ENCODE peak calls at places on chromosomes 3 and 15, in ten cellular contexts. H, F, Y, E, K, V, G, A, S and R are unnamed samples.

GRCh38 chr3:12893872-12894271 is 52.5 kb upstream of the RPL32 start:
- DNase-seq in F (no peak), E (no peak), Y (no peak), G (no peak), H (no peak), V (no peak), A (no peak), S (no peak), K (no peak), R (no peak)

GRCh38 chr3:177060492-177060891 is 136.8 kb downstream of the TBL1XR1 start:
- DNase-seq in V (no peak), G (no peak), E (no peak), F (no peak), S (no peak), K (no peak), A (no peak), Y (no peak), H (no peak), R (no peak)

GRCh38 chr3:141234283-141234682 is 2.7 kb downstream of the PXYLP1 start:
- DNase-seq in V (peak), G (no peak), H (no peak), S (no peak), E (peak), F (no peak), K (no peak), A (no peak), Y (no peak), R (no peak)

GRCh38 chr3:70620956-70621355 is 308.5 kb upstream of the MDFIC2 start:
- DNase-seq in E (no peak), K (no peak), H (no peak), F (no peak), V (no peak), A (no peak), S (no peak), Y (no peak), G (no peak), R (no peak)

GRCh38 chr3:122003112-122003511 is 18.9 kb downstream of the ILDR1 start:
- DNase-seq in S (no peak), A (no peak), Y (no peak), V (no peak), K (peak), H (no peak), F (no peak), E (no peak), G (no peak), R (no peak)

GRCh38 chr15:45399381-45400212 is 21.3 kb upstream of the GATM start:
- DNase-seq in G (no peak), Y (no peak), S (peak), K (peak), F (peak), A (peak), E (no peak), H (peak), V (no peak), R (peak)

GRCh38 chr3:23830869-23831484 is 25.2 kb downstream of the UBE2E1 start:
- DNase-seq in A (peak), Y (no peak), E (no peak), V (no peak), G (no peak), H (no peak), K (no peak), F (no peak), S (no peak), R (no peak)

GRCh38 chr3:146796078-146796477 is 190.9 kb upstream of the PLSCR5 start:
- DNase-seq in E (no peak), H (no peak), K (no peak), V (no peak), F (no peak), Y (no peak), A (peak), S (no peak), G (no peak), R (peak)

GRCh38 chr15:85828869-85829268 is 34.1 kb upstream of the KLHL25 start:
- DNase-seq in K (no peak), A (no peak), F (no peak), E (no peak), G (no peak), Y (no peak), S (no peak), H (peak), V (no peak), R (no peak)

GRCh38 chr15:40747685-40748631 is 7.1 kb downstream of the RMDN3 start:
- DNase-seq in S (no peak), A (no peak), G (no peak), Y (no peak), K (no peak), H (no peak), E (peak), F (no peak), V (peak), R (no peak)

GRCh38 chr3:44000586-44000985 is 241.1 kb upstream of the TOPAZ1 start:
- DNase-seq in Y (no peak), A (peak), V (no peak), G (no peak), E (no peak), K (no peak), H (no peak), S (no peak), F (peak), R (no peak)

GRCh38 chr3:136731274-136731884 is 20.8 kb downstream of the STAG1 start:
- DNase-seq in F (no peak), A (peak), G (no peak), S (no peak), Y (no peak), K (no peak), V (no peak), E (no peak), H (no peak), R (no peak)

GRCh38 chr15:40330368-40330836 is 6.9 kb downstream of the INAFM2 start:
- DNase-seq in S (no peak), G (peak), H (no peak), V (peak), F (no peak), Y (no peak), K (peak), A (no peak), E (no peak), R (peak)

GRCh38 chr15:90054618-90055097 is 47.6 kb downstream of the IDH2 start:
- DNase-seq in F (no peak), V (no peak), Y (no peak), H (no peak), K (no peak), G (no peak), S (peak), A (no peak), E (no peak), R (no peak)

GRCh38 chr15:88744548-88745020 is 58.7 kb upstream of the ACAN start:
- DNase-seq in K (no peak), Y (peak), S (no peak), E (no peak), A (no peak), G (no peak), F (no peak), H (no peak), V (no peak), R (peak)

GRCh38 chr3:43320288-43320687 is 33.9 kb downstream of the SNRK start:
- DNase-seq in Y (no peak), G (no peak), F (no peak), V (no peak), A (no peak), H (no peak), S (no peak), K (no peak), E (no peak), R (no peak)

GRCh38 chr15:79849789-79850188 is 47.0 kb downstream of the MTHFS start:
- DNase-seq in S (peak), E (no peak), A (peak), G (no peak), Y (peak), V (no peak), F (no peak), H (peak), K (peak), R (peak)

GRCh38 chr3:191385101-191385500 is 54.8 kb upstream of the UTS2B start:
- DNase-seq in Y (no peak), F (no peak), V (no peak), K (peak), A (no peak), S (no peak), E (no peak), H (no peak), G (no peak), R (no peak)

GRCh38 chr3:51982352-51982837 is 940 bp upstream of the ACY1 start:
- DNase-seq in F (no peak), G (peak), Y (no peak), V (no peak), A (peak), E (no peak), H (peak), K (no peak), S (no peak), R (no peak)

GRCh38 chr3:28574036-28574435 is 225.4 kb upstream of the AZI2 start:
- DNase-seq in G (no peak), S (no peak), E (no peak), H (no peak), F (no peak), Y (no peak), K (no peak), V (no peak), A (no peak), R (no peak)

GRCh38 chr3:100072328-100073048 is 41.8 kb downstream of the FILIP1L start:
- DNase-seq in Y (no peak), G (no peak), E (no peak), S (no peak), V (no peak), H (no peak), A (no peak), K (peak), F (no peak), R (no peak)

GRCh38 chr15:77867266-77868047 is 210.1 kb downstream of the TBC1D2B start:
- DNase-seq in V (peak), G (no peak), E (peak), F (no peak), H (peak), A (no peak), Y (no peak), K (no peak), S (no peak), R (no peak)

GRCh38 chr3:127388412-127388811 is 100.6 kb upstream of the PRR20G start:
- DNase-seq in V (no peak), Y (no peak), H (peak), A (no peak), G (no peak), F (no peak), S (no peak), K (no peak), E (no peak), R (no peak)

GRCh38 chr3:102605146-102605545 is 170.3 kb downstream of the ZPLD1 start:
- DNase-seq in H (no peak), F (no peak), K (no peak), G (no peak), Y (no peak), S (no peak), E (no peak), A (peak), V (no peak), R (no peak)

GRCh38 chr3:151774235-151774634 is 39.7 kb upstream of the AADAC start:
- DNase-seq in K (no peak), F (no peak), E (no peak), H (no peak), V (no peak), A (no peak), G (no peak), S (no peak), Y (no peak), R (no peak)
- TF ChIP-seq CTCF in K (no peak), F (no peak), E (no peak), H (no peak), V (no peak), A (no peak), G (no peak), S (no peak), Y (no peak), R (no peak)

DNA sequence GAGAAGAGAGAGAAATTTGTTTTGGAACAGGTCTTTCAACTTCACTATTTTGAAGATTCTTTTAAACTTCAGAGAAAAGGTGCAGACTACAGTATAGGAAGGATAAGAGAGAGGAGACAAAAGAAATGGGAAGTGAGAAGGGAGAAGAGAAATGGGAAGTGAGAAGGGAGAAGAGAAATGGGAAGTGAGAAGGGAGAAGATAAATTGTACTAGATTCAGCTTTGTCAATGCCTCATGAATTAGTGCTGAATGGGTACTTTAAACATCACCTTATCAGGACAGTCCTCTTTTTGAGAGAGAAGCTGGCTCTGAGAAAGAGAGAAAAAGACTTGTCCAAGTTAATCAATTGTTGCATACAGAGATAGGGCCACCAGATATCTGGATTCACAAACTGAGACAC is 963 bp downstream of the P3H2 start:
- DNase-seq in F (no peak), E (no peak), H (no peak), Y (no peak), K (no peak), S (no peak), A (no peak), V (no peak), G (no peak), R (no peak)
- H3K4me3 ChIP-seq in F (peak), E (peak), H (peak), Y (peak), K (peak), S (no peak), A (peak), V (peak), G (peak), R (peak)

GRCh38 chr15:57234156-57234555 is 142.1 kb upstream of the CGNL1 start:
- DNase-seq in H (no peak), A (no peak), E (no peak), F (no peak), S (no peak), V (no peak), G (no peak), K (no peak), Y (no peak), R (no peak)
- TF ChIP-seq CTCF in H (no peak), A (no peak), E (no peak), F (no peak), S (no peak), V (no peak), G (no peak), K (no peak), Y (no peak), R (no peak)

GRCh38 chr3:189235214-189235613 is 63.4 kb downstream of the TPRG1 start:
- DNase-seq in Y (no peak), A (no peak), G (no peak), K (no peak), E (no peak), S (no peak), F (peak), V (no peak), H (no peak), R (no peak)

GRCh38 chr3:189232790-189233189 is 61.0 kb downstream of the TPRG1 start:
- DNase-seq in F (no peak), Y (no peak), K (no peak), V (no peak), S (no peak), E (no peak), A (no peak), H (no peak), G (no peak), R (no peak)

GRCh38 chr3:189236352-189236751 is 64.6 kb downstream of the TPRG1 start:
- DNase-seq in Y (no peak), S (no peak), E (no peak), V (no peak), G (no peak), A (no peak), H (no peak), K (no peak), F (no peak), R (no peak)

GRCh38 chr3:189229421-189229820 is 57.6 kb downstream of the TPRG1 start:
- DNase-seq in V (no peak), F (no peak), Y (no peak), K (no peak), A (no peak), E (no peak), S (no peak), H (no peak), G (no peak), R (no peak)

DNA sequence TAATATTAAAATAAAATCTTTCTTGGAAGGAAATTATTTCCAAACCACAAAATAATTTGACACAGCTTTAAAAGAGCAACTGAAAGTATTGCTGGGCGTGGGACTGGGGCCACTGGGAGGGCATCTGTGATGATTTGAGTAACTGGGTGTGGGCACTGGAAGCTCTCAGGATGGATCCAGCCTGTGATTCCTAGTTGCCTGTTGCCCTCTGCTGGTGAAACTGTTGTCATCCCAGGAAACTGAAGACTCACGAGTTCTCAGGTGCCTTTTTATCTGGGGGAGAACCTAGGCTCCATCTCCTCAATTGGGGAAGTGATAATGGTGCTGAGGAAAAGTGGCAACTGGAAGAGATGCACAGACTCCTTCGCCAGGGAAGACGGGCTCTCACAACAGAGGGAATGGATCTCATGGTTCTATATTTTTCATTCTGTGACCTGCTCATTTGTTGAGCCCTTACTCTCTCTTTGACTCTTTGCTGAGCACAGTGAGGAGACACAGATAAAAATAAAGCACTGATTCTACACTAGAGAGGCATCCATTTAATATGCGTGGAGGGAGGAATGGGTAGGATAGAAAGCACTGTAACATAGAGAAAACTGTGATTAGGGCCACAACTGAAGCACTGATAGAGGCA is 61.6 kb downstream of the TPRG1 start:
- DNase-seq in Y (peak), H (peak), G (peak), V (peak), E (peak), A (peak), K (peak), F (peak), S (peak), R (peak)
- H3K4me3 ChIP-seq in Y (no peak), H (no peak), G (no peak), V (no peak), E (no peak), A (no peak), K (no peak), F (no peak), S (no peak), R (no peak)

GRCh38 chr3:39211332-39212130 is 19.1 kb upstream of the XIRP1 start:
- DNase-seq in F (no peak), K (no peak), V (no peak), G (no peak), Y (no peak), H (peak), E (no peak), S (no peak), A (no peak), R (no peak)
- TF ChIP-seq CTCF in F (no peak), K (no peak), V (no peak), G (no peak), Y (no peak), H (peak), E (no peak), S (no peak), A (no peak), R (no peak)

GRCh38 chr3:53180305-53181023 is 19.5 kb downstream of the PRKCD start:
- DNase-seq in S (no peak), K (no peak), E (no peak), V (peak), A (no peak), H (no peak), G (peak), F (no peak), Y (no peak), R (no peak)
- H3K4me3 ChIP-seq in S (no peak), K (no peak), E (no peak), V (no peak), A (no peak), H (no peak), G (no peak), F (no peak), Y (no peak), R (no peak)

GRCh38 chr3:72655758-72656157 is 192.5 kb downstream of the SHQ1 start:
- DNase-seq in K (no peak), G (no peak), V (no peak), S (no peak), F (no peak), Y (no peak), E (no peak), A (no peak), H (peak), R (no peak)
- TF ChIP-seq CTCF in K (peak), G (no peak), V (no peak), S (no peak), F (no peak), Y (peak), E (no peak), A (peak), H (peak), R (no peak)